ENCODE peak calls at places on chromosomes 5 and 9, in four cellular contexts. One of them, this sample, is unnamed.

GRCh38 chr5:18024542-18024941 is 390.3 kb downstream of the TAF11L14 start:
- DNase-seq in HEK293T: no peak
- DNase-seq in K562: no peak
- DNase-seq in HepG2: no peak
- DNase-seq in this sample: peak; percentile 12

GRCh38 chr9:131714161-131714646 is 25.7 kb downstream of the RAPGEF1 start:
- DNase-seq in HEK293T: no peak
- DNase-seq in K562: no peak
- DNase-seq in HepG2: no peak
- DNase-seq in this sample: no peak

GRCh38 chr5:173972844-173973613 is 15.9 kb upstream of the C5orf47 start:
- DNase-seq in HEK293T: peak; percentile 90
- DNase-seq in K562: peak; percentile 81
- DNase-seq in HepG2: peak; percentile 73
- DNase-seq in this sample: peak; percentile 89

GRCh38 chr9:5002811-5003210 is 17.7 kb downstream of the JAK2 start:
- DNase-seq in HEK293T: no peak
- DNase-seq in K562: no peak
- DNase-seq in HepG2: no peak
- DNase-seq in this sample: no peak

GRCh38 chr9:131310833-131311554 is 21.5 kb downstream of the PLPP7 start:
- DNase-seq in HEK293T: no peak
- DNase-seq in K562: no peak
- DNase-seq in HepG2: no peak
- DNase-seq in this sample: no peak

GRCh38 chr5:165029471-165029870 is 1524.1 kb downstream of the MAT2B start:
- DNase-seq in HEK293T: peak; percentile 32
- DNase-seq in K562: no peak
- DNase-seq in HepG2: peak; percentile 6
- DNase-seq in this sample: peak; percentile 44

GRCh38 chr5:135426102-135427082 is 20.8 kb downstream of the DCANP1 start:
- DNase-seq in HEK293T: peak; percentile 62
- DNase-seq in K562: peak; percentile 59
- DNase-seq in HepG2: peak; percentile 66
- DNase-seq in this sample: no peak

GRCh38 chr5:34599471-34600117 is 56.5 kb upstream of the RAI14 start:
- DNase-seq in HEK293T: no peak
- DNase-seq in K562: no peak
- DNase-seq in HepG2: peak; percentile 10
- DNase-seq in this sample: no peak

GRCh38 chr9:121557581-121558422 is 58.2 kb upstream of the GGTA1 start:
- DNase-seq in HEK293T: peak; percentile 41
- DNase-seq in K562: no peak
- DNase-seq in HepG2: no peak
- DNase-seq in this sample: peak; percentile 49

GRCh38 chr9:99140685-99141314 is 35.9 kb downstream of the TGFBR1 start:
- DNase-seq in HEK293T: peak; percentile 57
- DNase-seq in K562: peak; percentile 60
- DNase-seq in HepG2: peak; percentile 35
- DNase-seq in this sample: peak; percentile 55

GRCh38 chr5:65072836-65073620 is 304.3 kb downstream of the CWC27 start:
- DNase-seq in HEK293T: no peak
- DNase-seq in K562: no peak
- DNase-seq in HepG2: no peak
- DNase-seq in this sample: no peak

GRCh38 chr9:133738039-133738805 is at the start of gene SARDH:
- DNase-seq in HEK293T: peak; percentile 42
- DNase-seq in K562: peak; percentile 75
- DNase-seq in HepG2: peak; percentile 77
- DNase-seq in this sample: peak; percentile 84

GRCh38 chr9:18182636-18183035 is 291.3 kb upstream of the ADAMTSL1 start:
- DNase-seq in HEK293T: no peak
- DNase-seq in K562: no peak
- DNase-seq in HepG2: no peak
- DNase-seq in this sample: no peak

GRCh38 chr9:99431103-99431502 is 209.0 kb downstream of the SEC61B start:
- DNase-seq in HEK293T: no peak
- DNase-seq in K562: no peak
- DNase-seq in HepG2: no peak
- DNase-seq in this sample: no peak

GRCh38 chr9:126236273-126236672 is 90.4 kb upstream of the MVB12B start:
- DNase-seq in HEK293T: peak; percentile 1
- DNase-seq in K562: no peak
- DNase-seq in HepG2: no peak
- DNase-seq in this sample: no peak

GRCh38 chr9:14326264-14326826 is 12.4 kb upstream of the NFIB start:
- DNase-seq in HEK293T: no peak
- DNase-seq in K562: no peak
- DNase-seq in HepG2: no peak
- DNase-seq in this sample: no peak

GRCh38 chr5:54176066-54176835 is 134.1 kb downstream of the ARL15 start:
- DNase-seq in HEK293T: no peak
- DNase-seq in K562: no peak
- DNase-seq in HepG2: no peak
- DNase-seq in this sample: no peak

GRCh38 chr9:127128341-127129072 is 6.1 kb upstream of the ANGPTL2 start:
- DNase-seq in HEK293T: no peak
- DNase-seq in K562: no peak
- DNase-seq in HepG2: no peak
- DNase-seq in this sample: no peak

GRCh38 chr5:2113348-2114131 is 230.8 kb upstream of the IRX4 start:
- DNase-seq in HEK293T: no peak
- DNase-seq in K562: no peak
- DNase-seq in HepG2: no peak
- DNase-seq in this sample: no peak

GRCh38 chr5:144583493-144584154 is 413.0 kb downstream of the KCTD16 start:
- DNase-seq in HEK293T: no peak
- DNase-seq in K562: no peak
- DNase-seq in HepG2: no peak
- DNase-seq in this sample: no peak

GRCh38 chr5:65483474-65484346 is 2.0 kb upstream of the ADAMTS6 start:
- DNase-seq in HEK293T: peak; percentile 18
- DNase-seq in K562: no peak
- DNase-seq in HepG2: peak; percentile 63
- DNase-seq in this sample: no peak

GRCh38 chr9:76519027-76519835 is 60.2 kb downstream of the GCNT1 start:
- DNase-seq in HEK293T: no peak
- DNase-seq in K562: no peak
- DNase-seq in HepG2: no peak
- DNase-seq in this sample: no peak

GRCh38 chr5:180323929-180324632 is 29.1 kb downstream of the GFPT2 start:
- DNase-seq in HEK293T: no peak
- DNase-seq in K562: no peak
- DNase-seq in HepG2: no peak
- DNase-seq in this sample: no peak

GRCh38 chr5:140690376-140690932 is 716 bp downstream of the HARS1 start:
- DNase-seq in HEK293T: no peak
- DNase-seq in K562: no peak
- DNase-seq in HepG2: no peak
- DNase-seq in this sample: no peak

GRCh38 chr9:133421615-133422542 is at the start of gene ADAMTS13:
- DNase-seq in HEK293T: peak; percentile 31
- DNase-seq in K562: no peak
- DNase-seq in HepG2: peak; percentile 74
- DNase-seq in this sample: peak; percentile 48

GRCh38 chr9:131839281-131840084 is 99.6 kb upstream of the RAPGEF1 start:
- DNase-seq in HEK293T: no peak
- DNase-seq in K562: peak; percentile 27
- DNase-seq in HepG2: no peak
- DNase-seq in this sample: no peak

GRCh38 chr5:42840842-42841574 is 29.3 kb upstream of the SELENOP start:
- DNase-seq in HEK293T: no peak
- DNase-seq in K562: no peak
- DNase-seq in HepG2: no peak
- DNase-seq in this sample: no peak

DNA sequence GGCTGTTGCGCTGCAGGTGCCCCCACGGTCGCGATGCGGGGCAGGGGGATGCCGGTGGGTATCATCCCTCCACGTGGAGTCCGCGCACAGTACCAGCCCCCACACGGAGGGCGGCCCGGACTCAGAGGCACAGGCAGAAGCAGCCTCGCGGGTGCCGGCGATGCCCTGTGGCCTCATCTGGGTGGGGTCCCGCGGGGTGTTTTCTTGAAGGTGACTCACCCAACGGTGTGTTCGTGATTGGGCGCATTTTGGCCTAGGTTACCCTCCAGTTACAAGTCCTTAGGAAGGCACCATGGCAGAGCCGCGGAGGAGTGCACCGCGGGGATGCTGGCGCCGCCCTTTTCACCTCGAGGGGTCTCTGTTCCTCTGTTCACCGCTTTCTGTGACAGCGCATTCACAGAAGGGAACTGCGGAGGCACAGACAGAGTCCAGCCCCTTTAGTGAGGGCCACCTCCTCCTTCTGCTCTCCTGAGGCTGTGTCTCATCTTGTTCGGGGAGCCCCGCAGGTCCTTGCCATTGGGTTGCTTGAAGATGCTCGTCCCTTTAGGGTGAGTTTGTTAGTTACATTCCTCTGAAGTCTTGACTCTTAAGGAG is 21.6 kb upstream of the EXOC3 start:
- DNase-seq in HEK293T: no peak
- DNase-seq in K562: no peak
- DNase-seq in HepG2: no peak
- DNase-seq in this sample: no peak
- TF ChIP-seq ELF4 in HEK293T: no peak
- TF ChIP-seq ELF4 in K562: no peak
- TF ChIP-seq ELF4 in HepG2: no peak
- TF ChIP-seq ELF4 in this sample: no peak

GRCh38 chr5:62719061-62719730 is 140.6 kb downstream of the LRRC70 start:
- DNase-seq in HEK293T: no peak
- DNase-seq in K562: no peak
- DNase-seq in HepG2: no peak
- DNase-seq in this sample: no peak

GRCh38 chr5:62717211-62717927 is 138.8 kb downstream of the LRRC70 start:
- DNase-seq in HEK293T: no peak
- DNase-seq in K562: no peak
- DNase-seq in HepG2: no peak
- DNase-seq in this sample: no peak

GRCh38 chr5:62722360-62722759 is 143.7 kb downstream of the LRRC70 start:
- DNase-seq in HEK293T: no peak
- DNase-seq in K562: peak; percentile 24
- DNase-seq in HepG2: peak; percentile 4
- DNase-seq in this sample: peak; percentile 20

GRCh38 chr5:62718368-62718767 is 139.7 kb downstream of the LRRC70 start:
- DNase-seq in HEK293T: no peak
- DNase-seq in K562: no peak
- DNase-seq in HepG2: no peak
- DNase-seq in this sample: peak; percentile 16

DNA sequence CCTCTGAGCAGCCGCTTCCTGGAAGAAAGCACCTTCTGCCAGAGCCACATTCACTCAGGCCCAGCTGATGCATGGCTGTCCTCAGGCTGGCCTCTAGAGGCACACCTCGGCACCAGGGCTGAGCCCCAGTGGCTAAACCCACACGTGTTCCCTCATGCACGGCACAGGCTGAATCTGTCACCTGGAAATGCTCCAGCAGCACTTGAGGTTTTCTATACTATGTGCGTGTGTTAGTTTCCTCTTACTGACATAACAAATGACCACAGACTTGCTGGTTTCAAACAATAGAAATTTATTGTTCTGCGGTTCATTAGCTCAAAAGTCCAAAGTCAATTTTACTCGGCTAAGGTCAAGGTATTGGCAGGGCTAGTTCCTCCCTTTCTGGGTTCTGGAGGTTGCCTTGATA is 141.4 kb downstream of the LRRC70 start:
- DNase-seq in HEK293T: peak; percentile 46
- DNase-seq in K562: peak; percentile 18
- DNase-seq in HepG2: peak; percentile 30
- DNase-seq in this sample: peak; percentile 63
- TF ChIP-seq ELF4 in HEK293T: no peak
- TF ChIP-seq ELF4 in K562: no peak
- TF ChIP-seq ELF4 in HepG2: no peak
- TF ChIP-seq ELF4 in this sample: no peak

DNA sequence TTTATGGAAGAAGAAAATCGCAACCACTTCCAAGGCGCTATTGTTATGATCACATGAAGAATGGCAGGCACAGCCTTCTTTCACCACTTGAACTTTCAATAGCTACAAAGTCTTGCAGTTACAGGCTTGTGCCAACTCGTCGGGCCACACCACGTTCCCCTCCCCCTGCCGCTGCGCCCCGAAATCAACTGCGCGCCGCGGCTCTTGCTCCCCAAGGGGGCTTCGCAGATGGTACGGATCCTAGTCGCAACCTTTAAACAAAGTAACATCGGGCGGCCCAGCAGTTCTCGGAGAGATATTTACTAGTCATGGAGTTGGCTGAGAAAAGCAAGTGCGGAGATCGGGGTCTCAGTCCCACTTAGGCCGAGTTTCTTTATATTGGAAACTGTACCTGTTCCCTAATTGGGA is 1.0 kb upstream of the SEMA6A start:
- DNase-seq in HEK293T: no peak
- DNase-seq in K562: no peak
- DNase-seq in HepG2: no peak
- DNase-seq in this sample: peak; percentile 37
- TF ChIP-seq ELF4 in HEK293T: no peak
- TF ChIP-seq ELF4 in K562: no peak
- TF ChIP-seq ELF4 in HepG2: no peak
- TF ChIP-seq ELF4 in this sample: no peak

GRCh38 chr5:78235289-78235688 is 59.2 kb downstream of the AP3B1 start:
- DNase-seq in HEK293T: no peak
- DNase-seq in K562: no peak
- DNase-seq in HepG2: no peak
- DNase-seq in this sample: no peak
- TF ChIP-seq ELF4 in HEK293T: no peak
- TF ChIP-seq ELF4 in K562: no peak
- TF ChIP-seq ELF4 in HepG2: no peak
- TF ChIP-seq ELF4 in this sample: no peak

GRCh38 chr5:79974896-79975295 is 16.2 kb downstream of the MTX3 start:
- DNase-seq in HEK293T: no peak
- DNase-seq in K562: no peak
- DNase-seq in HepG2: no peak
- DNase-seq in this sample: no peak

GRCh38 chr5:79966479-79966878 is 24.6 kb downstream of the MTX3 start:
- DNase-seq in HEK293T: no peak
- DNase-seq in K562: no peak
- DNase-seq in HepG2: no peak
- DNase-seq in this sample: no peak

GRCh38 chr5:79973511-79973910 is 17.6 kb downstream of the MTX3 start:
- DNase-seq in HEK293T: no peak
- DNase-seq in K562: no peak
- DNase-seq in HepG2: no peak
- DNase-seq in this sample: no peak

GRCh38 chr5:79975422-79975821 is 15.6 kb downstream of the MTX3 start:
- DNase-seq in HEK293T: no peak
- DNase-seq in K562: no peak
- DNase-seq in HepG2: no peak
- DNase-seq in this sample: no peak

GRCh38 chr5:79971156-79971555 is 19.9 kb downstream of the MTX3 start:
- DNase-seq in HEK293T: no peak
- DNase-seq in K562: no peak
- DNase-seq in HepG2: no peak
- DNase-seq in this sample: no peak
- TF ChIP-seq ELF4 in HEK293T: no peak
- TF ChIP-seq ELF4 in K562: no peak
- TF ChIP-seq ELF4 in HepG2: no peak
- TF ChIP-seq ELF4 in this sample: no peak

GRCh38 chr9:95024097-95024671 is 293.3 kb downstream of the FANCC start:
- DNase-seq in HEK293T: no peak
- DNase-seq in K562: no peak
- DNase-seq in HepG2: peak; percentile 84
- DNase-seq in this sample: no peak
- TF ChIP-seq ELF4 in HEK293T: no peak
- TF ChIP-seq ELF4 in K562: no peak
- TF ChIP-seq ELF4 in HepG2: no peak
- TF ChIP-seq ELF4 in this sample: no peak

GRCh38 chr9:115291841-115292240 is 173.9 kb upstream of the TNC start:
- DNase-seq in HEK293T: no peak
- DNase-seq in K562: no peak
- DNase-seq in HepG2: no peak
- DNase-seq in this sample: no peak
- TF ChIP-seq ELF4 in HEK293T: no peak
- TF ChIP-seq ELF4 in K562: no peak
- TF ChIP-seq ELF4 in HepG2: no peak
- TF ChIP-seq ELF4 in this sample: no peak

This sample was measured in WTC11.